ENCODE peak calls at places on chromosomes 3 and 15, in seven cellular contexts. A is colonic mucosa, J is heart left ventricle, T is SK-N-SH, E is AG09309, G is endothelial cell, S is B cell. R is an unnamed sample.

GRCh38 chr3:64462203-64463120 is 225.3 kb downstream of the ADAMTS9 start:
- DNase-seq in A (no peak), J (no peak), T (no peak), E (peak), G (no peak), S (no peak), R (no peak)

GRCh38 chr3:5349343-5349742 is 161.8 kb downstream of the EDEM1 start:
- DNase-seq in A (no peak), J (no peak), T (no peak), E (no peak), G (no peak), S (no peak), R (no peak)

GRCh38 chr3:126746395-126747177 is 42.5 kb downstream of the CHCHD6 start:
- DNase-seq in A (no peak), J (peak), T (peak), E (peak), G (no peak), S (no peak), R (no peak)

GRCh38 chr15:44215594-44215993 is 20.5 kb upstream of the FRMD5 start:
- DNase-seq in A (no peak), J (no peak), T (no peak), E (peak), G (no peak), S (no peak), R (no peak)

GRCh38 chr15:36599824-36600365 is 20.5 kb downstream of the CDIN1 start:
- DNase-seq in A (no peak), J (no peak), T (no peak), E (no peak), G (no peak), S (no peak), R (no peak)

GRCh38 chr3:8538904-8539303 is 37.3 kb downstream of the LMCD1 start:
- DNase-seq in A (no peak), J (no peak), T (no peak), E (no peak), G (no peak), S (no peak), R (no peak)

GRCh38 chr3:14289590-14290453 is 111.2 kb downstream of the LSM3 start:
- DNase-seq in A (peak), J (peak), T (no peak), E (peak), G (no peak), S (no peak), R (no peak)

GRCh38 chr3:156131241-156131640 is 10.9 kb downstream of the KCNAB1 start:
- DNase-seq in A (no peak), J (no peak), T (no peak), E (no peak), G (no peak), S (no peak), R (no peak)

GRCh38 chr15:28969511-28970085 is 83.8 kb downstream of the APBA2 start:
- DNase-seq in A (no peak), J (no peak), T (no peak), E (no peak), G (no peak), S (no peak), R (no peak)

GRCh38 chr3:189316296-189317019 is 144.7 kb downstream of the TPRG1 start:
- DNase-seq in A (peak), J (no peak), T (no peak), E (no peak), G (no peak), S (no peak), R (no peak)

GRCh38 chr3:14371573-14372474 is 30.6 kb upstream of the SLC6A6 start:
- DNase-seq in A (peak), J (peak), T (peak), E (peak), G (no peak), S (no peak), R (no peak)

GRCh38 chr3:181230258-181230657 is 240.7 kb upstream of the DNAJC19 start:
- DNase-seq in A (no peak), J (no peak), T (no peak), E (no peak), G (no peak), S (no peak), R (no peak)

GRCh38 chr3:114542359-114542758 is 248.5 kb downstream of the TIGIT start:
- DNase-seq in A (no peak), J (no peak), T (no peak), E (no peak), G (no peak), S (no peak), R (no peak)

GRCh38 chr15:59299919-59300617 is 72.6 kb downstream of the MYO1E start:
- DNase-seq in A (peak), J (peak), T (no peak), E (peak), G (no peak), S (peak), R (no peak)

GRCh38 chr3:197567900-197568685 is 12.3 kb upstream of the BDH1 start:
- DNase-seq in A (no peak), J (no peak), T (peak), E (no peak), G (no peak), S (no peak), R (no peak)

GRCh38 chr3:50196253-50196801 is 4.9 kb downstream of the GNAT1 start:
- DNase-seq in A (no peak), J (no peak), T (no peak), E (no peak), G (no peak), S (no peak), R (no peak)

GRCh38 chr15:63503739-63504246 is 600 bp upstream of the USP3 start:
- DNase-seq in A (no peak), J (peak), T (peak), E (no peak), G (peak), S (peak), R (no peak)

GRCh38 chr3:66572938-66573710 is 72.3 kb upstream of the LRIG1 start:
- DNase-seq in A (no peak), J (no peak), T (peak), E (no peak), G (peak), S (no peak), R (no peak)

GRCh38 chr3:170867143-170867542 is 2.9 kb downstream of the RPL22L1 start:
- DNase-seq in A (no peak), J (no peak), T (no peak), E (no peak), G (no peak), S (peak), R (no peak)

GRCh38 chr3:69095636-69096035 is 10.9 kb downstream of the ARL6IP5 start:
- DNase-seq in A (no peak), J (no peak), T (no peak), E (no peak), G (no peak), S (no peak), R (no peak)

GRCh38 chr15:67660874-67661606 is 118.5 kb downstream of the MAP2K5 start:
- DNase-seq in A (no peak), J (no peak), T (no peak), E (no peak), G (no peak), S (no peak), R (no peak)

GRCh38 chr3:48926425-48927392 is 8.1 kb downstream of the ARIH2 start:
- DNase-seq in A (no peak), J (no peak), T (no peak), E (no peak), G (no peak), S (no peak), R (no peak)

GRCh38 chr3:134803652-134804051 is 8.6 kb downstream of the EPHB1 start:
- DNase-seq in A (peak), J (no peak), T (no peak), E (no peak), G (no peak), S (no peak), R (no peak)

GRCh38 chr3:134803051-134803505 is 8.0 kb downstream of the EPHB1 start:
- DNase-seq in A (no peak), J (no peak), T (no peak), E (no peak), G (no peak), S (no peak), R (no peak)

GRCh38 chr3:134799393-134799792 is 4.3 kb downstream of the EPHB1 start:
- DNase-seq in A (no peak), J (no peak), T (no peak), E (peak), G (no peak), S (no peak), R (no peak)

GRCh38 chr3:134802428-134803050 is 7.5 kb downstream of the EPHB1 start:
- DNase-seq in A (peak), J (no peak), T (no peak), E (no peak), G (no peak), S (no peak), R (no peak)

DNA sequence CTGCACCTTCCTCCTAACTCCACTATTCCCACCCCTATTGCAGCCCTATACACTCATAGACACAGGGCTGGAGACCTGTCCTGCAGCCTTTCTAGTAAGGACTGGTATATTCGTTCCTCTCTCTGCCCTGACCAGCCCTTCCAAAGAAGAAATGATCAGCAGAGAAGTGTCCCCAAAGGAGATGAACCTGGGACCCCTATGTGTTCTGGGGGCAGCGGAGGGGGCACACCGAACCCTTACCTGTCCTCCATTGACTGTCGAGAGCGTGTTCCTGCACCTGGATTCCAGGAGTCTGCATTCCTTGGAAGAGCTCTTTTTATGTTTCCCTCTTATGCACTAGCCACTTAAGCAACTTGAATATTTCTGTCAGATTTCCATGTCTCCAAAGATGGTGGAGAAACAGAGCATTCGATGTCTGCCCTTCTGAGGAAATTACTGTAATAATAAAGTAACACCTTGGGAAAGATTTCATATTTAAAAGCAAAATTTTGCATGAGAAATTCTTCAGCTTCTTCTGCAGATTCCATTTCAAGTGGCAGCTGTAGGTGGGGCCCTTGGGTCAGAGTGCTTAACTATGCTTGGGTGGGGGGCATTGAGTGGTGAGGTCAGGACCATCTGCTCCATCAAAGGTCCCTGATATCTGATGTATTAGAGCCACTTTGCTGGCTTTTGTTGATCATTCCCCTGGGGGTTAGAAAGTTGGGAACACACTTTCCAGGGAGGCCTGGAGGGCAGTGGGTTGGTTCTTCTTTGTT is 6.3 kb downstream of the EPHB1 start:
- DNase-seq in A (no peak), J (no peak), T (no peak), E (no peak), G (no peak), S (no peak), R (no peak)
- TF ChIP-seq CTCF in A (no peak), J (no peak), T (no peak), E (no peak), G (no peak), S (no peak), R (no peak)

GRCh38 chr3:71063768-71064287 is 519.7 kb downstream of the FOXP1 start:
- DNase-seq in A (peak), J (peak), T (peak), E (no peak), G (peak), S (peak), R (no peak)

GRCh38 chr3:71062920-71063767 is 520.4 kb downstream of the FOXP1 start:
- DNase-seq in A (no peak), J (no peak), T (peak), E (no peak), G (no peak), S (peak), R (no peak)

GRCh38 chr3:71064976-71065763 is 518.4 kb downstream of the FOXP1 start:
- DNase-seq in A (peak), J (peak), T (no peak), E (no peak), G (peak), S (peak), R (peak)

GRCh38 chr3:71065764-71066013 is 517.8 kb downstream of the FOXP1 start:
- DNase-seq in A (no peak), J (no peak), T (no peak), E (no peak), G (no peak), S (no peak), R (no peak)

DNA sequence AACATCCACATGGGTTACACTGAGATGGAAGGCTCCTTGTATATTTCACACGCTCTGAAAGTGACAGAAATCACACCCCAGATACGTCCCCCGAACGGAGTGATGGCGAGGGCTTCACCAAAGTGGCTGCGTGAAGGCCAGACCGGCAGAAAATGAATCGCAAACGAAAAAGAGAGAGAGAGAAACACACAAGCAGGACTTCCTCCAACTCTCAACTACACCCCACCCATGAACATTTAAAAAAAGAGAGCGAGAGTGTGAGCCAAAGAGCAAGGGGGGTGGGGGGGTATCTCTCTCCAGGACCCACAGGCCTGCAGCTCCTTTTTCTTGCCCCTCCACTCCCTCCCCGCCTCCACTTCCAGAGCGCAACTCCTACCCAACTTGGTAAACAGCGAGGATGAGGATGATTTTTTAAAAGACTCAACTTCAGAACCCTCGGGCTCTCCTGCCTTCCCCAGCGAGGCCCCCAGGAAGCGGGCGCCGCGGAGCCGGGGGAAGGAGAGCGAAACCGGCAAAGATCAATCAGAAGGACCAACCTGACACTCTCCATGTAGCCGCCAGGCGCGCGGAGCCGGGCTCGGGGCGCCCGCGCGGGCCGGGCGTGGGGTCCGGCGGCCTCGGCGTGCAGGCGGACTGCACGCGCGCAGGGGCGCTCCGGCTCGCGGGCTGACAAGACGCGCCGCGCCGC is 519.1 kb downstream of the FOXP1 start:
- DNase-seq in A (peak), J (peak), T (peak), E (no peak), G (peak), S (peak), R (no peak)
- TF ChIP-seq CTCF in A (no peak), J (peak), T (no peak), E (no peak), G (no peak), S (no peak), R (no peak)

DNA sequence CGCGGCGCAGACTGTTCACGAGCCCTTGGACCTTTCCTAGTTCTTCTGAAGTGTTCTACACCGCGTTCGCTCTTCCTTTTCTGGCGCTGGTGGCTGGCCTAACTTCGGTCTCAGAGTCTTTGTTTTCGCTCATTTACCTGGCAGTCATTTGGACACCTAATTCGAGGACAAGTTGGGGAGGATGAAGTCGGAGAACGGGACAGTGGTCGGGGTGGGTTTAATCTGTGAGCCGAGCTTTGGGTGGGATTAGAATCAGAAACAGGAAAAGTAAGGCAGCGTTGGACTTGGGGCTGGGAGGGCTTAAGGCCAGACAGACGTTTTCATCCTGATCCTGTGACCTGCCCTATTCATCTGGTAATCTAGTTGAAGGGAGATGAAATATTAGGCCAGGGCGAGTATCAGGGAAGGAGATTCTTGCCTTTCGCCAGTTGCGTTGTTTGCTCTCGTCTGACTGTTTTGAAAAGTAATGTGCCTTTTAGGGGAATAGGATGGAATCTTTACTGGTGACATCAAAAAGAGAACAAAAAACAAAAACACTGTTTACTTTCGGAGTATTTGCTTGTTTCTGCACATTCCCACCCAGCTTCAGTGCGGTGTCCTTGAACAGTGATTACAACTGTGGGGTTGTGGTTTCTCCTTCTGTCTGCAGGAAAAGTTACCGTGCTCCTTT is 1.9 kb downstream of the DIPK2A start:
- DNase-seq in A (peak), J (peak), T (no peak), E (no peak), G (no peak), S (no peak), R (no peak)
- TF ChIP-seq CTCF in A (no peak), J (no peak), T (no peak), E (no peak), G (no peak), S (no peak), R (no peak)

DNA sequence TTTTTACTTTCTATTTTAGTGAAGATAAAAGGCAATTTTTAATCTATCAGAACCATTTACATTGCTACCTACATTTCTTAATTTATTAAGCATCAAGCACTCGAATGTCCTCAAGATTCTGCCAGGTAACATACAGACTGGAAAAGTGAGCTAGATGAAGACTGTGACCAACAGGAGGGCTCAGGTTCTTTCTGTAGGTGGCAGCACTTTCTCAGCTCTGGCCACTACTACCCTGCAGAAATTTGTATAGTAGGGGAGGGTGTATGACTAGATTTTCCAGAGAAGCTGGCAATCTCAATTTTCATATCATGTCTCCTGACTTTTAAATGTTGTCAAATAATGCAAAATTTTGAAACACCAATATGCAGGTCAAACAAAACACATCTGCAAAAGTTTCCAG is 165.0 kb upstream of the SUCLG2 start:
- DNase-seq in A (no peak), J (no peak), T (no peak), E (no peak), G (no peak), S (no peak), R (no peak)
- TF ChIP-seq CTCF in A (no peak), J (peak), T (peak), E (no peak), G (no peak), S (no peak), R (no peak)

GRCh38 chr15:33621156-33621555 is 310.4 kb downstream of the RYR3 start:
- DNase-seq in A (no peak), J (no peak), T (no peak), E (no peak), G (no peak), S (no peak), R (no peak)

GRCh38 chr15:33618300-33618699 is 307.5 kb downstream of the RYR3 start:
- DNase-seq in A (no peak), J (no peak), T (no peak), E (no peak), G (no peak), S (no peak), R (no peak)

DNA sequence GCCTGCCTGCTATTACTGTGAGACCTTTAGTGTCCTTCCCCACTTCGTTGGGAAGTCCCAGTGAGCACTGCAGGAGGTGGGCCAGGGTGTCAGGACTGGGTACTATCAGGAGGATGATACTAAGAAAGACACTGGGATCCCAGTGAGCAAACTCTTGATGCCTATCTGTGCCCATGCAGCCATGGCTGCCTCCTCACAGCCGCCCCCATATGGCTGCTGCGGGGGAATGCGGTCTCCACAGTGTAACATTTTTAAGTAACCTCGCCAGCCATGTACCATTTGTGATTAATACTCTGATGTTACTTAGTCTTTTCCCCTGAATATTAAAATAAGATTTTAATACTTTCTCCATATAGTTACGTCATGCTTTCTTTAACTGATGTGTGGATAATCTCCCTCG is 312.2 kb downstream of the RYR3 start:
- DNase-seq in A (no peak), J (no peak), T (no peak), E (no peak), G (no peak), S (no peak), R (no peak)
- TF ChIP-seq CTCF in A (no peak), J (no peak), T (peak), E (no peak), G (peak), S (no peak), R (no peak)

GRCh38 chr3:192802957-192803899 is 75.9 kb upstream of the FGF12 start:
- DNase-seq in A (no peak), J (no peak), T (peak), E (peak), G (no peak), S (peak), R (no peak)
- TF ChIP-seq CTCF in A (peak), J (peak), T (peak), E (peak), G (peak), S (peak), R (peak)

GRCh38 chr3:43759297-43759782 is 68.6 kb downstream of the ABHD5 start:
- DNase-seq in A (no peak), J (peak), T (no peak), E (no peak), G (no peak), S (no peak), R (no peak)
- TF ChIP-seq CTCF in A (no peak), J (peak), T (peak), E (peak), G (no peak), S (no peak), R (no peak)

R was measured in mesothelial cell of epicardium.